ENCODE peak calls at places on chromosomes 16 and 17, in four cellular contexts. O is K562, P is HepG2, J is heart left ventricle. F is an unnamed sample.

GRCh38 chr16:47144559-47144877 is 773 bp upstream of the NETO2 start:
- ATAC-seq in O (no peak), P (peak), J (no peak), F (no peak)

GRCh38 chr17:4247361-4247980 is 16.3 kb downstream of the ANKFY1 start:
- ATAC-seq in P (peak), O (no peak), J (no peak), F (no peak)

GRCh38 chr16:85398050-85398451 is 215.1 kb upstream of the GSE1 start:
- ATAC-seq in P (no peak), O (no peak), J (no peak), F (no peak)

GRCh38 chr16:87645802-87646201 is 43.5 kb downstream of the JPH3 start:
- ATAC-seq in P (no peak), O (no peak), J (no peak), F (no peak)

GRCh38 chr16:27285676-27286196 is 17.2 kb upstream of the NSMCE1 start:
- ATAC-seq in O (no peak), P (no peak), J (no peak), F (peak)

GRCh38 chr16:89911375-89911774 is 7.3 kb upstream of the MC1R start:
- ATAC-seq in P (no peak), J (no peak), O (no peak), F (no peak)

GRCh38 chr17:69516911-69517310 is 102.4 kb downstream of the MAP2K6 start:
- ATAC-seq in J (no peak), O (no peak), P (no peak), F (no peak)

GRCh38 chr17:55152236-55152635 is 112.5 kb upstream of the HLF start:
- ATAC-seq in J (no peak), P (no peak), O (no peak), F (no peak)

GRCh38 chr17:30244853-30245385 is 9.4 kb upstream of the SLC6A4 start:
- ATAC-seq in P (no peak), O (peak), J (no peak), F (no peak)

GRCh38 chr16:14418795-14419225 is 211.2 kb downstream of the PARN start:
- ATAC-seq in P (no peak), J (peak), O (no peak), F (peak)

GRCh38 chr17:80706454-80706853 is 161.8 kb downstream of the RPTOR start:
- ATAC-seq in O (no peak), J (no peak), P (peak), F (no peak)

GRCh38 chr17:80948961-80949450 is 42.6 kb upstream of the CHMP6 start:
- ATAC-seq in O (no peak), P (peak), J (no peak), F (no peak)

GRCh38 chr16:57720142-57720575 is 15.4 kb upstream of the KATNB1 start:
- ATAC-seq in J (no peak), P (peak), O (peak), F (no peak)

GRCh38 chr16:77297996-77298637 is 98.9 kb downstream of the SYCE1L start:
- ATAC-seq in J (no peak), P (no peak), O (no peak), F (no peak)

GRCh38 chr17:49390548-49391324 is 23.9 kb downstream of the PHB1 start:
- ATAC-seq in O (peak), J (no peak), P (peak), F (no peak)

GRCh38 chr17:78652024-78652423 is 74.8 kb upstream of the DNAH17 start:
- ATAC-seq in P (no peak), J (no peak), O (no peak), F (no peak)

GRCh38 chr17:79203016-79203415 is 128.4 kb downstream of the ENGASE start:
- ATAC-seq in J (no peak), P (no peak), O (no peak), F (no peak)

GRCh38 chr17:27217631-27218030 is 76.3 kb upstream of the WSB1 start:
- ATAC-seq in O (no peak), J (no peak), P (no peak), F (no peak)

GRCh38 chr17:78345791-78346494 is 13.9 kb downstream of the SOCS3 start:
- ATAC-seq in P (no peak), J (no peak), O (no peak), F (no peak)

GRCh38 chr17:5683241-5683640 is 98.9 kb upstream of the NLRP1 start:
- ATAC-seq in J (no peak), P (no peak), O (no peak), F (no peak)

GRCh38 chr17:47649972-47650524 is 329 bp downstream of the KPNB1 start:
- ATAC-seq in P (peak), O (peak), J (peak), F (peak)